ENCODE peak calls at places on chromosomes 12 and 14, in seven cellular contexts. S, M, W, K, I, Q and E are unnamed samples.

GRCh38 chr12:974281-974862 is 16.7 kb upstream of the ERC1 start:
- DNase-seq in S (no peak), M (no peak), W (no peak), K (no peak), I (no peak), Q (no peak), E (no peak)

GRCh38 chr14:72576258-72576657 is 317.6 kb downstream of the DPF3 start:
- DNase-seq in S (no peak), M (no peak), W (no peak), K (no peak), I (no peak), Q (no peak), E (no peak)

GRCh38 chr12:52165096-52165855 is 26.5 kb downstream of the KRT80 start:
- DNase-seq in S (no peak), M (no peak), W (no peak), K (no peak), I (no peak), Q (no peak), E (no peak)

GRCh38 chr14:68549057-68549421 is 243.8 kb downstream of the ZFP36L1 start:
- DNase-seq in S (no peak), M (no peak), W (no peak), K (peak), I (no peak), Q (no peak), E (no peak)

GRCh38 chr12:75482636-75483035 is 2.1 kb downstream of the GLIPR1 start:
- DNase-seq in S (no peak), M (no peak), W (no peak), K (no peak), I (no peak), Q (no peak), E (no peak)

GRCh38 chr14:65075628-65076325 is 26.5 kb downstream of the MAX start:
- DNase-seq in S (no peak), M (no peak), W (no peak), K (no peak), I (no peak), Q (no peak), E (no peak)

GRCh38 chr12:67621926-67622325 is 26.6 kb upstream of the DYRK2 start:
- DNase-seq in S (no peak), M (no peak), W (no peak), K (no peak), I (no peak), Q (no peak), E (no peak)

GRCh38 chr12:51890135-51890464 is 2.2 kb downstream of the ANKRD33 start:
- DNase-seq in S (no peak), M (no peak), W (no peak), K (no peak), I (no peak), Q (peak), E (no peak)

GRCh38 chr12:68335462-68335861 is 3.3 kb upstream of the MDM1 start:
- DNase-seq in S (no peak), M (no peak), W (no peak), K (no peak), I (no peak), Q (no peak), E (no peak)

GRCh38 chr14:79583738-79584405 is 627.4 kb downstream of the DIO2 start:
- DNase-seq in S (no peak), M (no peak), W (no peak), K (no peak), I (no peak), Q (no peak), E (no peak)

GRCh38 chr12:51970904-51971646 is 19.6 kb downstream of the ACVR1B start:
- DNase-seq in S (no peak), M (peak), W (no peak), K (peak), I (peak), Q (peak), E (peak)

GRCh38 chr14:21229821-21230220 is 39.4 kb downstream of the HNRNPC start:
- DNase-seq in S (no peak), M (no peak), W (no peak), K (no peak), I (no peak), Q (no peak), E (no peak)

GRCh38 chr12:6370994-6371754 is 4.2 kb downstream of the SCNN1A start:
- DNase-seq in S (no peak), M (peak), W (peak), K (peak), I (peak), Q (no peak), E (no peak)

GRCh38 chr14:103688906-103689902 is 26.0 kb downstream of the XRCC3 start:
- DNase-seq in S (no peak), M (no peak), W (no peak), K (no peak), I (peak), Q (no peak), E (no peak)

GRCh38 chr14:20415723-20416622 is 2.7 kb upstream of the TEP1 start:
- DNase-seq in S (no peak), M (peak), W (no peak), K (peak), I (peak), Q (peak), E (no peak)

GRCh38 chr14:75906680-75907280 is 75.0 kb downstream of the TGFB3 start:
- DNase-seq in S (no peak), M (peak), W (no peak), K (peak), I (no peak), Q (peak), E (peak)
- TF ChIP-seq TAF1 in S (no peak), M (no peak), W (no peak), K (no peak), I (no peak), Q (no peak), E (no peak)

DNA sequence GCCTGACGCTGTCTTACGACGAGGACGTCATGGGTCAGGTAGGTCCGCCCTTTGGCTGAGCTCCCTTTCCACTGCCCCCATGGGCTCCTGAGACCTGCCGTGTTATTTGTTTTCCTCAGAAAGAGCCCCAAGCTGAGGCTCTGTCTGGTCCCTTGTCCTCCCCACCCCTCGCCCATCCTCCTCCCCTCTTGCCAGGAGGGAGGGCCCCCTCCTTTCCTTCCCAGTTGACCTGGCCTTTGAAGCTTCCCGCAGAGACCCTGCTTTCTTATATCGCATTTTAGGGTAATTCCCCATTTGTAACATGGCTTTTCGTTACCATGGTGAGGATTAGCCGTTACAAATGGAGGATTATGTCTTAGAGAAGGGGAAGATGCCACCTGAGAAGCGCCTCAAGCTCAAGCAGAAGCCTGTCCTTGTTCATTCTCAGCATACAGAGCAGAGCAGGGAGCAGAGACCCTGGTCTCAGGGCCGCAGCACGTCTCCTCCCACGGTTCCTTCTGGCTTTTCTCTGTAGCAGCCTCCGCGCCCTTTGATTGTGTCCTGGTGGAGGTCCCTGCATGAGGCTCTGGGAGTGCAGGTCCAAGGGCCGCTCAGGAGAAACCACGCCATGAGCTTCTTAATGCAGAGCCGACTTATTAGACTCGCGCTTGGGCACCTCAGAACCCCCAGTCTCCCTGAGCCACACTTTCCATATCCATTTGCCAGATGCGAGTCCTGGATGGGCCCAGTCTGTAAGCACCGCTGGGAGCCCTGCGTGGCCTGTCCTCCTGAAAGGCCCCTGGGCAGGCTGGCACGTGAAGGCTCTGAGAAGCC is 47.2 kb downstream of the UBE3B start:
- DNase-seq in S (no peak), M (no peak), W (no peak), K (no peak), I (no peak), Q (no peak), E (no peak)
- TF ChIP-seq TAF1 in S (no peak), M (no peak), W (no peak), K (no peak), I (no peak), Q (no peak), E (no peak)

DNA sequence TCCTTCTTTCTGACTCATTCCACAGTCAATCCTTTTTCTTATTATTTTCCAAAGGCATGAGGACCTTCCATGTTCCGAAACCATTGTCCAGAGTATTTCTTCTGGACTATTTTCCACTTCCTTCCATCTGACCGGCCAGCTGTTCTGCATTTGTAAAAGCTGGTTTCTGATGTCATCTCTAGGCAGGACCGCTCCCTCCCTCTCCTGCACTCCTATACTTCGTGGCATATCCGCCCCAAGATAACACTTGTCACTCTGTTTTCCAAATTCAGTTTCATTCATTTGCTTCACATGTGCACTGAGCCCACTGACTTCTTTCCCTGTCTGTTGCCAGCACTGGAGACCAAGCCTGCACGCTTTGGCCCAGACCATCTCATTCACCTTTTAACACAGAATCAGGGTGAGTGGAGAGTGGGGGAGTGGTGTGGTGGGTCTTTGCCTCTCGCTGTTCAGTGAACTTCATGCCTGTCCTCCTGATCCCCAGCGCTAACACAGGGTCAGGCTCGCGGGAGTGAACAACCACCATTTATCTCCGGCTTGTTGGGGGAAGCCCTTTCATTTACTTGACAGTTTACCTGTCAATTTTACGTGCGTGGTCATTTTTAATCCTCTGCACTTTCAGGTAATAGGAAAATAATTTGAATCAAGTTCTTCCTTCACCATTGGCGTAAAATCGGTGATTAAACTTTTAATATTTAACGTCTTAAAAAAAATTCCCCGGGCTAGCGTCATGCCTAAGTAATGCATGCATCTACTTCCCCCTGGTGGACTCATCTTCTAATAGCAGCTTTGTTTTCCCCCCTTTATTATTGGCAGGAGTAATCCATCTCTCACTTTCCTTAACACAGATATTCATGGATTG is 52.5 kb downstream of the C12orf75 start:
- DNase-seq in S (peak), M (peak), W (no peak), K (peak), I (peak), Q (peak), E (peak)
- TF ChIP-seq TAF1 in S (no peak), M (no peak), W (no peak), K (no peak), I (no peak), Q (no peak), E (no peak)

GRCh38 chr14:89184952-89185351 is 232.1 kb downstream of the FOXN3 start:
- DNase-seq in S (no peak), M (no peak), W (no peak), K (no peak), I (no peak), Q (no peak), E (no peak)
- TF ChIP-seq TAF1 in S (no peak), M (no peak), W (no peak), K (no peak), I (no peak), Q (no peak), E (no peak)

GRCh38 chr12:50620975-50621360 is 116.2 kb downstream of the DIP2B start:
- DNase-seq in S (no peak), M (no peak), W (no peak), K (no peak), I (no peak), Q (no peak), E (no peak)

GRCh38 chr12:50618864-50619609 is 114.3 kb downstream of the DIP2B start:
- DNase-seq in S (no peak), M (no peak), W (no peak), K (no peak), I (no peak), Q (no peak), E (no peak)

GRCh38 chr12:50619610-50619958 is 114.8 kb downstream of the DIP2B start:
- DNase-seq in S (no peak), M (no peak), W (no peak), K (no peak), I (no peak), Q (no peak), E (no peak)

GRCh38 chr12:50621435-50622304 is 116.9 kb downstream of the DIP2B start:
- DNase-seq in S (no peak), M (no peak), W (no peak), K (no peak), I (no peak), Q (no peak), E (no peak)

DNA sequence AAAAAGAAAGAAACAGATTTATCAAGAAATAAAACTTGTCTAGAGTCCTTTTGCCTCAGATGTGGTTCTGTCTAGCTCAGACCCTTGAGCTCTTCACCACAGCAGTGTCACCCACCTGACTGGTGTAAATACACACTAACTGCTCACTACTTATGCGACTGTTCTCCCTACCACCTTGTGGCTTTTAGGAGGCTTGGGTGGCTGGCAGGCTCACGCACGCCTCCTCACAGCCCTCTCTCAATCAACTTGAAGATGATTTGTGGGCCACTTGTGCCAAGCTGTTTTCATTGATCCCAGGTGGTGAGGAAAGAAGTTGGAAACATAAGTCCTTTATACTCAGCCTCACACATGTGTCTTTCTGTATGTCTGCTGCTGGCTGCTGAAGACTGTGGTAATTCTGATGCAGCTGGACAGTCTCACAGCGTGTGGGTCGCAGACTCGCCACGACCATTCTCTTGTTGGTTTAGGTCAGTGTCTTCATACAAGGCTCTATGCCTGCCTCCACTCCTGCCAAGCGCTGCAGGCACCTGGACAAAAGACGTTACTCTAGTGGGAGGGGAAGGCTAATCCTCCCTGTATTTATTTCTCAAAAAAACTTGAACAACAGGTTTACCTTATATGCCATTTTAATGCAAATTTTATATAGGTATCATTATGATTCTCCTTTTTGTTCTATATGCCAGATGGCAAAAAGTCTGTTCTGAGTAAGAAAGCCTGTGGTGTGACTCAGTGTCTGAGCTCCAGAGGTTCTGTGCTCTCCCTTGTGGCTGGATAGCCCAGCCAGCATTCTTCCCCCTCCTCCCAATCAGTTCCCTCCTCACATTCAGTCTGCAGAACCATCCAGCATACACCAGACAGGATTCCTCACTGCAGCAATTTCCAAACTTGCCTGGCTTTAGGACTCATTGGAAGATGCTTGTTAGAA is 115.5 kb downstream of the DIP2B start:
- DNase-seq in S (no peak), M (no peak), W (peak), K (no peak), I (no peak), Q (no peak), E (no peak)
- TF ChIP-seq TAF1 in S (no peak), M (no peak), W (no peak), K (no peak), I (no peak), Q (no peak), E (no peak)

GRCh38 chr14:37057776-37058175 is 114.6 kb downstream of the SLC25A21 start:
- DNase-seq in S (no peak), M (no peak), W (no peak), K (no peak), I (no peak), Q (no peak), E (no peak)

GRCh38 chr14:37054144-37054543 is 118.3 kb downstream of the SLC25A21 start:
- DNase-seq in S (no peak), M (no peak), W (no peak), K (no peak), I (no peak), Q (no peak), E (no peak)

GRCh38 chr14:37054869-37055268 is 117.5 kb downstream of the SLC25A21 start:
- DNase-seq in S (no peak), M (no peak), W (no peak), K (no peak), I (no peak), Q (no peak), E (no peak)

GRCh38 chr14:37060496-37061260 is 111.7 kb downstream of the SLC25A21 start:
- DNase-seq in S (no peak), M (no peak), W (peak), K (no peak), I (no peak), Q (no peak), E (no peak)

GRCh38 chr14:37056473-37056872 is 115.9 kb downstream of the SLC25A21 start:
- DNase-seq in S (no peak), M (no peak), W (peak), K (peak), I (no peak), Q (no peak), E (no peak)
- TF ChIP-seq TAF1 in S (no peak), M (no peak), W (no peak), K (no peak), I (no peak), Q (no peak), E (no peak)

GRCh38 chr12:116489116-116489515 is 70.1 kb upstream of the MAP1LC3B2 start:
- DNase-seq in S (no peak), M (no peak), W (no peak), K (no peak), I (no peak), Q (no peak), E (no peak)

GRCh38 chr12:116484807-116485206 is 74.4 kb upstream of the MAP1LC3B2 start:
- DNase-seq in S (no peak), M (no peak), W (no peak), K (no peak), I (no peak), Q (no peak), E (no peak)

GRCh38 chr12:116495260-116495659 is 63.9 kb upstream of the MAP1LC3B2 start:
- DNase-seq in S (no peak), M (no peak), W (no peak), K (no peak), I (no peak), Q (no peak), E (no peak)

GRCh38 chr12:116492703-116493324 is 66.4 kb upstream of the MAP1LC3B2 start:
- DNase-seq in S (no peak), M (no peak), W (no peak), K (peak), I (no peak), Q (no peak), E (no peak)

GRCh38 chr12:116490481-116490880 is 68.7 kb upstream of the MAP1LC3B2 start:
- DNase-seq in S (no peak), M (no peak), W (no peak), K (no peak), I (no peak), Q (no peak), E (no peak)
- TF ChIP-seq TAF1 in S (no peak), M (no peak), W (no peak), K (no peak), I (no peak), Q (no peak), E (no peak)